ENCODE peak calls at places on chromosomes 13 and 19, in five cellular contexts. Y is trophoblast cell, K is fibroblast of villous mesenchyme, P is IMR-90, L is cardiac fibroblast. N is an unnamed sample.

GRCh38 chr19:18967358-18968146 is 26.5 kb upstream of the HOMER3 start:
- DNase-seq in K (peak), L (peak), P (peak), Y (peak), N (no peak)

GRCh38 chr19:46931197-46931596 is 70.4 kb downstream of the ARHGAP35 start:
- DNase-seq in Y (no peak), L (no peak), K (no peak), P (no peak), N (no peak)

GRCh38 chr19:43735957-43736356 is 18.8 kb downstream of the SMG9 start:
- DNase-seq in L (no peak), P (peak), K (no peak), Y (no peak), N (no peak)

GRCh38 chr13:96229356-96229755 is 139.4 kb downstream of the HS6ST3 start:
- DNase-seq in P (no peak), K (peak), L (peak), Y (peak), N (no peak)

GRCh38 chr19:33720691-33721682 is 75.7 kb upstream of the KCTD15 start:
- DNase-seq in K (no peak), Y (no peak), L (no peak), P (no peak), N (no peak)

GRCh38 chr13:45542878-45543277 is 72.7 kb downstream of the ERICH6B start:
- DNase-seq in Y (no peak), P (no peak), L (no peak), K (no peak), N (no peak)

GRCh38 chr19:19155495-19156219 is 14.4 kb downstream of the MEF2B start:
- DNase-seq in L (no peak), K (no peak), P (no peak), Y (no peak), N (no peak)

GRCh38 chr19:58021541-58022282 is 12.1 kb upstream of the ZSCAN1 start:
- DNase-seq in Y (no peak), K (peak), L (peak), P (peak), N (no peak)

GRCh38 chr19:34651747-34652146 is 25.2 kb downstream of the SCGB2B2 start:
- DNase-seq in L (no peak), Y (no peak), P (no peak), K (no peak), N (no peak)

GRCh38 chr13:102707465-102707864 is 12.6 kb upstream of the METTL21C start:
- DNase-seq in P (peak), K (peak), L (peak), Y (peak), N (no peak)

GRCh38 chr19:517721-518136 is 10.4 kb downstream of the TPGS1 start:
- DNase-seq in P (no peak), L (no peak), K (no peak), Y (no peak), N (no peak)

GRCh38 chr13:25489238-25489637 is 117.5 kb downstream of the ATP8A2 start:
- DNase-seq in Y (no peak), L (no peak), P (no peak), K (no peak), N (no peak)

GRCh38 chr13:44487989-44488388 is 88.1 kb downstream of the TSC22D1 start:
- DNase-seq in Y (no peak), L (no peak), K (no peak), P (no peak), N (no peak)

GRCh38 chr19:10538204-10538603 is 5.5 kb upstream of the ATG4D start:
- DNase-seq in P (no peak), K (no peak), L (no peak), Y (no peak), N (no peak)

GRCh38 chr19:48968179-48968661 is 3.1 kb downstream of the FTL start:
- DNase-seq in P (peak), Y (no peak), K (no peak), L (no peak), N (no peak)

GRCh38 chr19:35404879-35405622 is 34.2 kb downstream of the GPR42 start:
- DNase-seq in Y (peak), L (peak), P (peak), K (peak), N (no peak)

GRCh38 chr19:12833747-12834417 is 497 bp downstream of the RTBDN start:
- DNase-seq in Y (no peak), K (no peak), P (no peak), L (no peak), N (no peak)

GRCh38 chr13:91313103-91313502 is 34.4 kb upstream of the MIR17HG start:
- DNase-seq in L (peak), P (peak), Y (no peak), K (peak), N (no peak)

GRCh38 chr13:33349314-33349995 is 63.9 kb upstream of the STARD13 start:
- DNase-seq in K (peak), Y (no peak), L (peak), P (no peak), N (no peak)

GRCh38 chr19:55372316-55373081 is 2.2 kb upstream of the IL11 start:
- DNase-seq in K (peak), P (peak), L (no peak), Y (no peak), N (no peak)

GRCh38 chr19:18470153-18470552 is 32.2 kb upstream of the ISYNA1 start:
- DNase-seq in L (no peak), P (no peak), K (peak), Y (no peak), N (no peak)

GRCh38 chr19:17555929-17556813 is 722 bp downstream of the COLGALT1 start:
- DNase-seq in K (peak), P (peak), Y (peak), L (peak), N (no peak)

GRCh38 chr19:8113017-8113416 is 36.4 kb downstream of the FBN3 start:
- DNase-seq in K (peak), L (no peak), Y (peak), P (no peak), N (no peak)

GRCh38 chr13:34066344-34066743 is 248.4 kb downstream of the RFC3 start:
- DNase-seq in P (no peak), L (no peak), K (no peak), Y (peak), N (no peak)

GRCh38 chr13:64640002-64640401 is 2590.1 kb downstream of the PCDH9 start:
- DNase-seq in P (peak), Y (no peak), K (no peak), L (peak), N (no peak)

GRCh38 chr19:38004505-38005223 is 97.7 kb downstream of the SIPA1L3 start:
- DNase-seq in P (peak), L (peak), Y (peak), K (peak), N (no peak)

GRCh38 chr19:54162241-54162805 is 2.8 kb upstream of the LENG1 start:
- DNase-seq in Y (peak), K (peak), L (peak), P (peak), N (peak)

GRCh38 chr19:35856546-35857149 is at the start of gene KIRREL2:
- DNase-seq in L (no peak), P (no peak), K (no peak), Y (no peak), N (no peak)

GRCh38 chr13:53150568-53150967 is 122.0 kb downstream of the OLFM4 start:
- DNase-seq in L (no peak), P (no peak), K (no peak), Y (no peak), N (no peak)

GRCh38 chr19:18419699-18420460 is 682 bp downstream of the SSBP4 start:
- DNase-seq in P (no peak), Y (no peak), K (no peak), L (no peak), N (no peak)

GRCh38 chr13:52686381-52686780 is 33.7 kb downstream of the SUGT1 start:
- DNase-seq in L (peak), Y (no peak), K (peak), P (no peak), N (no peak)

GRCh38 chr19:44344255-44344654 is 12.2 kb downstream of the ZNF112 start:
- DNase-seq in K (no peak), L (no peak), P (no peak), Y (no peak), N (no peak)

GRCh38 chr13:30043631-30043925 is 193.2 kb upstream of the UBL3 start:
- DNase-seq in L (no peak), K (no peak), Y (no peak), P (no peak), N (no peak)

GRCh38 chr19:34502582-34503545 is 21.3 kb downstream of the WTIP start:
- DNase-seq in P (peak), L (peak), K (no peak), Y (no peak), N (no peak)

GRCh38 chr19:18349524-18350128 is 9.2 kb downstream of the PGPEP1 start:
- DNase-seq in P (peak), K (peak), Y (peak), L (peak), N (no peak)

GRCh38 chr13:59728896-59729545 is 434.7 kb downstream of the DIAPH3 start:
- DNase-seq in Y (no peak), L (no peak), K (no peak), P (no peak), N (no peak)

GRCh38 chr13:61880576-61881283 is 465.1 kb upstream of the PCDH20 start:
- DNase-seq in L (peak), K (no peak), P (peak), Y (no peak), N (no peak)

GRCh38 chr13:57740719-57741118 is 109.2 kb downstream of the PCDH17 start:
- DNase-seq in Y (no peak), P (no peak), L (peak), K (no peak), N (no peak)

DNA sequence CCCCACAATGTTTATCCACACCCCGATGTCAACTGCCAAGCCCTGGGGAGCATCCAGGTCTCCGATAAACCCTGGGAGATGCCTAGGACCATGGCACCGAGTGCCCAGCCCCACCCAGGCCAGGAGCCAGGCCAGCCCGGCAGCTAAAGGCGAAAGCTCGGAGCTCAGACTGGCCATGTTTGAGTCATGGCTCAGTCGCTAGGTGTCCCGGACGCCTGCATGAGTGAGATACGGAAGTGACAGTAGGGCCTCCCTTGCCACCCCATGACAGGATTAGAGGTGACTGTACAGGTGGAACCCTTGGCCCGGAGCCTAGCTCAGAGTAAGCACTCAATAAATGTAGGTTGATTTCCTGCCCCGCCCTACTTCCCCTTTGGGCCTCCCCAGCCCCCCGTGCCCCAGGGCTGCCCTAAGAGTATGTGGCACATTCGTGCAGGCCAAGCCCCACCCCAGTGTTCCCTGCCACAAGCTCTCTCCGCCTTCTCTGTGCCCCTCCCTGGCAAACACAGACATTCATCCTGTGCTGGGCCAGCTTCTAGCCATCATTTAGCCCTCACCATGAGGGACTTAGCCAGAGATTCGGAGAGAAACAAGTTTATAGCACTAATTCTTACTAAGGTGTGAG is 5.8 kb upstream of the TPM4 start:
- DNase-seq in Y (no peak), L (no peak), P (no peak), K (no peak), N (peak)
- H3K4me3 ChIP-seq in Y (no peak), L (no peak), P (no peak), K (no peak), N (peak)

GRCh38 chr13:75603038-75603437 is 33.1 kb upstream of the LMO7 start:
- DNase-seq in L (no peak), P (no peak), Y (no peak), K (no peak), N (no peak)

GRCh38 chr13:75596657-75597182 is 39.4 kb upstream of the LMO7 start:
- DNase-seq in L (no peak), P (no peak), Y (no peak), K (no peak), N (no peak)

DNA sequence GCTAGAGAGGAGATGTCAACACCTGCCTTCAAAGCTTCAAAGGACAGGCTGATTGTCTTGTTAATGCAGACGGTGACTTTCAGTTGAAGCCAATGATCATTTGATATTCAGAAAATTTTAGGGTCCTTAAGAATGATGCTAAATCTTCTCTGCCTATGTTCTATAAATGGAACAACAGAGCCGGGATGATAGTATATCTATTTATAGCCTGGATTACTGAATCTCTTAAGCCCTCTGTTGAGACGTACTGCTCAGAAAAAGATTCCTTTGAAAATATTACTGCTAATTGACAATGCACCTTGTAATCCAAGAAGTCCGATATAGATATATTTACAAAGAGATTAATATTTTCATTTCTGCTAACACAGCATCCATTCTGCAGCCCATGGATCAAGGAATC is 35.8 kb upstream of the LMO7 start:
- DNase-seq in K (no peak), P (no peak), Y (no peak), L (no peak), N (no peak)
- H3K4me3 ChIP-seq in K (no peak), P (no peak), Y (no peak), L (no peak), N (no peak)

GRCh38 chr19:50476943-50477264 is 256 bp upstream of the GARIN5A start:
- DNase-seq in K (no peak), P (no peak), Y (no peak), L (no peak), N (no peak)
- H3K4me3 ChIP-seq in K (peak), P (peak), Y (peak), L (peak), N (peak)

DNA sequence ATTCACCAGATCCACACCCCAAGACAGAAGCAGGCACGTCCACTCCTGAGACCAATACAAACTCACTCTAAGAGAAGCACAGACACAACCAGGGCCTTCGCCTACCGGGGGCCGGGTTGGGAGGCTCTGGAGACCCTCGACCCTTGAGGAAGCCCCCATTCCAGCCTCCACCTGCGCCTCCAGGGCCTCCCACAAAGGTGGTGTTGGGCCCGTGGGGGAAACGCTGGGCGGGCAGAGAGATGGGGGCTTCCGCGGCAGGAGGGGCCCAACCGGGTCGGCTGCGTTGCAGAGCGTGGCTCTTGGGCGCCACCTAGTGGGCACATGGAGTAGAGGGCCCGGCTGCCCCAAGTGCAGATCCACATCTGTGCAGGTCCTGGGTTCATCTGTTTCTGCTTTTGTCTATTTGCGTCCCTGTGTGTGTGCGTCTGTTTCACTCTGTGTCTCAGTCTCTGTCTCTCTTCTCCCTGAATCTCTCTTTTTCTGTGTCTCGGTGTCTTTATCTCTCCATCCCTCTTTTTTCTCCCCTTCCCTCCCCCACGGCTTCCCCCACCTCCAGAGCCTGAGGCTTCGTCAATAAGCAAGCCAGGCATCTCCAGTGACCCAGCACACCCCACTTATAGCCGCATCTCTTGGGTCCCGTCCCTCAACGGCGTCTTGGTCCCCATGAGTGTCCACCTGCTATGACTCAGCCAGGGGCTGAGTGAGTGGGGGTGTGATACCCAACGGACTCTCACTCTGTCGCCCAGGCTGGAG is 10.5 kb upstream of the TINCR start:
- DNase-seq in Y (peak), L (peak), K (peak), P (peak), N (peak)
- H3K4me3 ChIP-seq in Y (no peak), L (no peak), K (no peak), P (no peak), N (no peak)

DNA sequence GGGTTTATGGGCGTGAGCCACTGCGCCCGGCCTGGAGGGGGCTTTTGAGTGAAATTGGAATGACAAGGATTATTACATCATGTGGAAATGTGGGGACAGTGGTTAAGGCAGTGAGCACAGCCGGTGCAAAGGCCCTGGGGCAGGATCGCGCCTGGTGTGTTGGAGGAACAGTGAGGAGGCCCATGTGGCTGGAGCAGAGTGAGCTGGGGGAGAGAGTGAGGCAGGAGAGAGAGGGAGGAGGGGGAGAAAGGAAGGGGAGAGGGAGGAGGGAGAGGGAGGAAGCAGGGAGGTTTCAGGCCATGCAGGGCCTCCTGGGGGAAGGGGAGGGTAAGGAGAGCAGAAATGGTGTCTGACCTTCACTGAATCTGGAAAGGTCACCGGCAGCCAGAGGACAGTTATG is 11.3 kb upstream of the CELF5 start:
- DNase-seq in Y (no peak), L (no peak), K (no peak), P (no peak), N (no peak)
- H3K4me3 ChIP-seq in Y (no peak), L (no peak), K (no peak), P (no peak), N (no peak)